ENCODE peak calls at places on chromosomes 2 and 18, in seven cellular contexts. D, V, X, M, W, Q and Z are unnamed samples.

GRCh38 chr18:76952747-76953146 is 130.4 kb downstream of the ZNF236 start:
- DNase-seq in D (no peak), V (peak; percentile 18), X (no peak), M (no peak), W (no peak), Q (no peak), Z (no peak)

GRCh38 chr2:65349863-65350262 is 82.5 kb downstream of the SPRED2 start:
- DNase-seq in D (peak; percentile 52), V (no peak), X (peak; percentile 35), M (peak; percentile 77), W (peak; percentile 73), Q (peak; percentile 70), Z (no peak)

GRCh38 chr2:39107724-39108273 is 13.1 kb downstream of the SOS1 start:
- DNase-seq in D (no peak), V (no peak), X (no peak), M (no peak), W (no peak), Q (no peak), Z (no peak)

GRCh38 chr2:101766871-101767739 is 69.6 kb downstream of the MAP4K4 start:
- DNase-seq in D (no peak), V (peak; percentile 34), X (no peak), M (peak; percentile 93), W (peak; percentile 52), Q (no peak), Z (peak; percentile 89)

GRCh38 chr18:23250893-23251656 is 115.8 kb downstream of the CABLES1 start:
- DNase-seq in D (no peak), V (no peak), X (no peak), M (peak; percentile 53), W (no peak), Q (peak; percentile 76), Z (no peak)

GRCh38 chr2:6957031-6957714 is 40.0 kb downstream of the RNF144A start:
- DNase-seq in D (peak; percentile 28), V (no peak), X (no peak), M (no peak), W (no peak), Q (no peak), Z (no peak)

GRCh38 chr2:101818531-101819451 is 121.3 kb downstream of the MAP4K4 start:
- DNase-seq in D (no peak), V (no peak), X (no peak), M (peak; percentile 61), W (no peak), Q (no peak), Z (no peak)

GRCh38 chr2:10762651-10763460 is 41.4 kb downstream of the ATP6V1C2 start:
- DNase-seq in D (no peak), V (no peak), X (no peak), M (peak; percentile 12), W (no peak), Q (peak; percentile 77), Z (no peak)

GRCh38 chr2:122960727-122961641 is 1064.1 kb upstream of the CNTNAP5 start:
- DNase-seq in D (no peak), V (no peak), X (no peak), M (peak; percentile 59), W (peak; percentile 2), Q (no peak), Z (no peak)

GRCh38 chr18:23743733-23744333 is 54.6 kb downstream of the LAMA3 start:
- DNase-seq in D (no peak), V (no peak), X (peak; percentile 39), M (no peak), W (no peak), Q (no peak), Z (no peak)

GRCh38 chr2:58448065-58448507 is 207.0 kb upstream of the FANCL start:
- DNase-seq in D (no peak), V (peak; percentile 93), X (peak; percentile 53), M (peak; percentile 80), W (peak; percentile 26), Q (peak; percentile 49), Z (no peak)

GRCh38 chr2:160141944-160142343 is 58.1 kb downstream of the ITGB6 start:
- DNase-seq in D (no peak), V (peak; percentile 39), X (no peak), M (no peak), W (no peak), Q (no peak), Z (no peak)

GRCh38 chr2:96870631-96871255 is 863 bp upstream of the SEMA4C start:
- DNase-seq in D (peak; percentile 75), V (peak; percentile 51), X (no peak), M (peak; percentile 31), W (no peak), Q (peak; percentile 78), Z (no peak)

GRCh38 chr2:28768422-28768821 is 16.8 kb downstream of the PPP1CB start:
- DNase-seq in D (no peak), V (no peak), X (no peak), M (no peak), W (no peak), Q (no peak), Z (no peak)

GRCh38 chr2:199197448-199197847 is 260.3 kb downstream of the SATB2 start:
- DNase-seq in D (no peak), V (no peak), X (no peak), M (peak; percentile 18), W (no peak), Q (no peak), Z (no peak)

GRCh38 chr18:57218281-57218680 is 71.4 kb downstream of the BOD1L2 start:
- DNase-seq in D (no peak), V (no peak), X (no peak), M (no peak), W (no peak), Q (no peak), Z (no peak)

GRCh38 chr18:48649231-48649630 is 110.4 kb downstream of the CTIF start:
- DNase-seq in D (no peak), V (peak; percentile 77), X (no peak), M (no peak), W (no peak), Q (no peak), Z (no peak)

GRCh38 chr2:18626256-18626668 is 36.9 kb upstream of the NT5C1B start:
- DNase-seq in D (no peak), V (no peak), X (no peak), M (peak; percentile 71), W (no peak), Q (no peak), Z (no peak)

GRCh38 chr2:137937246-137937645 is 27.0 kb upstream of the HNMT start:
- DNase-seq in D (no peak), V (no peak), X (no peak), M (no peak), W (no peak), Q (no peak), Z (no peak)

GRCh38 chr2:39160982-39161381 is 40.1 kb upstream of the SOS1 start:
- DNase-seq in D (no peak), V (no peak), X (no peak), M (peak; percentile 36), W (no peak), Q (no peak), Z (no peak)

GRCh38 chr2:10097352-10098148 is 17.3 kb upstream of the CYS1 start:
- DNase-seq in D (no peak), V (peak; percentile 90), X (peak; percentile 89), M (peak; percentile 87), W (no peak), Q (peak; percentile 87), Z (no peak)

GRCh38 chr2:217520361-217521010 is 482.3 kb downstream of the TNS1 start:
- DNase-seq in D (no peak), V (no peak), X (no peak), M (peak; percentile 72), W (no peak), Q (no peak), Z (peak; percentile 12)

GRCh38 chr2:70837980-70838379 is 2.4 kb upstream of the CD207 start:
- DNase-seq in D (no peak), V (no peak), X (no peak), M (no peak), W (no peak), Q (peak; percentile 14), Z (no peak)

GRCh38 chr2:110659248-110659647 is 18.6 kb downstream of the BUB1 start:
- DNase-seq in D (no peak), V (no peak), X (no peak), M (peak; percentile 61), W (no peak), Q (no peak), Z (no peak)

GRCh38 chr2:104944495-104944894 is 90.6 kb downstream of the POU3F3 start:
- DNase-seq in D (no peak), V (peak; percentile 47), X (peak; percentile 38), M (peak; percentile 21), W (peak; percentile 1), Q (no peak), Z (no peak)

GRCh38 chr18:45334188-45334587 is 281.1 kb upstream of the SLC14A2 start:
- DNase-seq in D (no peak), V (no peak), X (no peak), M (no peak), W (no peak), Q (no peak), Z (no peak)

GRCh38 chr2:128405981-128406601 is 87.4 kb upstream of the HS6ST1 start:
- DNase-seq in D (peak; percentile 28), V (no peak), X (no peak), M (no peak), W (no peak), Q (no peak), Z (no peak)

GRCh38 chr2:157789933-157790511 is 86.1 kb downstream of the ACVR1 start:
- DNase-seq in D (no peak), V (no peak), X (no peak), M (no peak), W (no peak), Q (peak; percentile 72), Z (no peak)

GRCh38 chr2:127650785-127651380 is 4.9 kb downstream of the GPR17 start:
- DNase-seq in D (no peak), V (no peak), X (no peak), M (peak; percentile 50), W (no peak), Q (peak; percentile 69), Z (no peak)

GRCh38 chr2:165868211-165868610 is 74.2 kb upstream of the GALNT3 start:
- DNase-seq in D (no peak), V (no peak), X (peak; percentile 17), M (peak; percentile 5), W (no peak), Q (no peak), Z (no peak)

GRCh38 chr18:67104700-67105284 is 411.7 kb downstream of the DSEL start:
- DNase-seq in D (peak; percentile 51), V (peak; percentile 53), X (peak; percentile 17), M (peak; percentile 84), W (peak; percentile 40), Q (peak; percentile 43), Z (no peak)

GRCh38 chr2:11009866-11010265 is 98.1 kb downstream of the KCNF1 start:
- DNase-seq in D (no peak), V (no peak), X (no peak), M (no peak), W (no peak), Q (no peak), Z (no peak)

GRCh38 chr18:74768096-74768495 is 170.4 kb downstream of the ZNF407 start:
- DNase-seq in D (no peak), V (no peak), X (no peak), M (no peak), W (no peak), Q (no peak), Z (no peak)

GRCh38 chr2:104852161-104852689 is 1.7 kb upstream of the POU3F3 start:
- DNase-seq in D (no peak), V (peak; percentile 67), X (no peak), M (peak; percentile 49), W (no peak), Q (peak; percentile 53), Z (no peak)

GRCh38 chr2:176501652-176502051 is 232.4 kb downstream of the MTX2 start:
- DNase-seq in D (no peak), V (no peak), X (no peak), M (no peak), W (no peak), Q (no peak), Z (no peak)

GRCh38 chr2:236578980-236579745 is 9.5 kb downstream of the ACKR3 start:
- DNase-seq in D (no peak), V (peak; percentile 73), X (no peak), M (no peak), W (no peak), Q (no peak), Z (no peak)

GRCh38 chr2:145501920-145502319 is 982.0 kb upstream of the ZEB2 start:
- DNase-seq in D (no peak), V (no peak), X (no peak), M (no peak), W (no peak), Q (no peak), Z (no peak)

GRCh38 chr2:86372641-86373502 is 35.4 kb upstream of the REEP1 start:
- DNase-seq in D (peak; percentile 50), V (peak; percentile 68), X (peak; percentile 59), M (peak; percentile 68), W (no peak), Q (no peak), Z (no peak)